ENCODE peak calls at places on chromosomes 2 and 18, in five cellular contexts. I is CD4-positive, CD25-positive, alpha-beta regulatory T cell; D is RWPE2; F is activated CD4-positive, alpha-beta T cell treated with anti-CD3 and anti-CD28 coated beads for 36 hours; G is effector memory CD8-positive, alpha-beta T cell. N is an unnamed sample.

GRCh38 chr2:24658531-24659202 is 134.5 kb downstream of the PTRHD1 start:
- ATAC-seq in D (no peak), F (no peak), I (no peak), G (no peak), N (no peak)

GRCh38 chr18:58028109-58028784 is 15.8 kb upstream of the NEDD4L start:
- ATAC-seq in D (no peak), G (no peak), I (no peak), F (no peak), N (no peak)

GRCh38 chr2:112244854-112245253 is 10.0 kb downstream of the ZC3H8 start:
- ATAC-seq in G (no peak), F (peak; percentile 77), D (no peak), I (no peak), N (no peak)

GRCh38 chr2:164976301-164976700 is 21.0 kb upstream of the SLC38A11 start:
- ATAC-seq in F (no peak), D (no peak), I (no peak), G (no peak), N (no peak)

GRCh38 chr2:221347471-221347870 is 224.6 kb downstream of the EPHA4 start:
- ATAC-seq in F (no peak), G (no peak), D (no peak), I (no peak), N (peak; percentile 93)

GRCh38 chr2:160471950-160472349 is 21.7 kb downstream of the RBMS1 start:
- ATAC-seq in D (no peak), F (no peak), I (no peak), G (peak; percentile 46), N (no peak)

GRCh38 chr18:58695772-58696171 is 24.5 kb downstream of the MALT1 start:
- ATAC-seq in D (no peak), I (no peak), G (no peak), F (peak; percentile 78), N (no peak)

GRCh38 chr2:232113821-232114220 is 152.3 kb downstream of the DIS3L2 start:
- ATAC-seq in F (no peak), D (no peak), I (no peak), G (no peak), N (no peak)

GRCh38 chr2:61434314-61434713 is 36.6 kb downstream of the USP34 start:
- ATAC-seq in F (no peak), I (peak; percentile 26), D (no peak), G (peak; percentile 33), N (peak; percentile 17)

GRCh38 chr2:168529900-168530561 is 74.0 kb downstream of the CERS6 start:
- ATAC-seq in I (no peak), G (no peak), D (peak; percentile 37), F (no peak), N (no peak)

GRCh38 chr2:204437334-204437733 is 107.9 kb upstream of the PARD3B start:
- ATAC-seq in D (no peak), G (no peak), I (no peak), F (no peak), N (no peak)

GRCh38 chr18:69787825-69788547 is 159.7 kb downstream of the CD226 start:
- ATAC-seq in I (no peak), D (no peak), G (no peak), F (no peak), N (no peak)

GRCh38 chr2:46557788-46558187 is 78.4 kb downstream of the TMEM247 start:
- ATAC-seq in G (no peak), F (peak; percentile 74), D (no peak), I (no peak), N (no peak)

GRCh38 chr2:69692424-69692823 is 48.9 kb upstream of the AAK1 start:
- ATAC-seq in I (no peak), F (no peak), D (no peak), G (no peak), N (peak; percentile 74)

GRCh38 chr2:237012577-237013237 is 73.0 kb upstream of the COPS8 start:
- ATAC-seq in G (no peak), I (no peak), D (no peak), F (no peak), N (no peak)

GRCh38 chr2:42879116-42879705 is 86.8 kb upstream of the HAAO start:
- ATAC-seq in G (no peak), I (no peak), F (no peak), D (no peak), N (no peak)

GRCh38 chr2:54641988-54642387 is 81.5 kb upstream of the EML6 start:
- ATAC-seq in D (no peak), I (no peak), G (no peak), F (no peak), N (no peak)

GRCh38 chr2:205768815-205769493 is 86.7 kb downstream of the NRP2 start:
- ATAC-seq in D (peak; percentile 43), G (no peak), I (no peak), F (no peak), N (peak; percentile 49)

GRCh38 chr18:57833441-57834101 is 30.5 kb upstream of the ATP8B1 start:
- ATAC-seq in D (peak; percentile 58), F (peak; percentile 49), I (peak; percentile 43), G (peak; percentile 22), N (peak; percentile 68)

GRCh38 chr18:26941608-26942007 is 76.1 kb upstream of the AQP4 start:
- ATAC-seq in D (no peak), F (no peak), G (no peak), I (no peak), N (no peak)

GRCh38 chr2:113126845-113127645 is at the start of gene IL1RN:
- ATAC-seq in D (no peak), F (no peak), G (peak; percentile 61), I (peak; percentile 32), N (no peak)

GRCh38 chr18:69495338-69495737 is 94.7 kb downstream of the DOK6 start:
- ATAC-seq in G (no peak), F (no peak), I (no peak), D (peak; percentile 31), N (no peak)

GRCh38 chr2:59590802-59591201 is 962.7 kb downstream of the BCL11A start:
- ATAC-seq in I (no peak), G (no peak), F (no peak), D (no peak), N (no peak)

GRCh38 chr18:8614875-8615274 is 5.6 kb downstream of the RAB12 start:
- ATAC-seq in I (no peak), D (no peak), G (no peak), F (no peak), N (no peak)

N was measured in esophagus mucosa.